ENCODE peak calls at places on chromosomes 11 and 22, in eight cellular contexts. P is dorsolateral prefrontal cortex, Q is body of pancreas, B is B cell, R is K562, W is neural crest cell, Z is A549, S is type B pancreatic cell. H is an unnamed sample.

GRCh38 chr11:111736621-111737055 is 29.6 kb downstream of the PPP2R1B start:
- DNase-seq in P (no peak), S (no peak), Q (no peak), B (no peak), Z (no peak), R (no peak), W (no peak), H (no peak)

GRCh38 chr11:115201121-115201792 is 303.0 kb downstream of the CADM1 start:
- DNase-seq in Q (no peak), S (no peak), R (no peak), B (no peak), Z (no peak), W (no peak), P (no peak), H (no peak)

GRCh38 chr11:57680552-57680874 is 12.6 kb downstream of the ZDHHC5 start:
- DNase-seq in Q (no peak), Z (no peak), P (no peak), R (peak), S (no peak), B (no peak), W (no peak), H (no peak)

GRCh38 chr11:76857776-76858461 is 2.8 kb upstream of the ACER3 start:
- DNase-seq in R (no peak), B (no peak), P (no peak), Z (no peak), Q (no peak), W (no peak), S (no peak), H (no peak)

GRCh38 chr11:70641366-70641765 is 243.0 kb downstream of the CTTN start:
- DNase-seq in P (no peak), B (no peak), R (no peak), W (peak), Q (no peak), Z (no peak), S (no peak), H (no peak)

GRCh38 chr11:57700425-57700824 is 11.6 kb downstream of the MED19 start:
- DNase-seq in P (no peak), Z (no peak), Q (no peak), W (no peak), B (no peak), S (no peak), R (no peak), H (no peak)

GRCh38 chr22:37410174-37411055 is 16.9 kb downstream of the ELFN2 start:
- DNase-seq in Z (no peak), W (no peak), B (peak), R (no peak), Q (no peak), S (no peak), P (no peak), H (no peak)

GRCh38 chr11:118366287-118366686 is 6.9 kb downstream of the UBE4A start:
- DNase-seq in Z (no peak), S (no peak), W (no peak), P (no peak), B (no peak), Q (no peak), R (no peak), H (no peak)

GRCh38 chr11:12981879-12982531 is 27.1 kb upstream of the RASSF10 start:
- DNase-seq in B (no peak), P (no peak), W (no peak), R (no peak), Q (no peak), Z (no peak), S (no peak), H (no peak)

DNA sequence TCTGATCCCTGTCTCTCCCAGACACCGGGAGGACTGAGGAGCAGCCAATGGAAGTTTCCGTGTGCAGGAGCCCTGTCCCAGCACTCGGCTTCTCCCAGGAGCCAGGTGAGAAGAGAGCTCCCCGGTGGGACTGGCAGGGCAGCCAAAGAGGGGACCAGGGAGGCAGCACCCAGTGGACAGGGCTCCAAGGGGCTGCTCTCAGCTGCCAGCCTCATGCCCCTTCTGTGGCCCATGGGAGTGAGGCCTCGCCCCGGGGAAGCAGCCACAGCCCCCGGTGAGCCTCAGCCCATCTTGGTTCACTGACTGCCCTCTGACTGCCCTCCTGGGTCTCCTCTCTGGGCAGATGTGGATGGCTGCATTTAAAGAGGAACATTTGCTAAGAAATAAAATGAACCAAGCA is 6.8 kb downstream of the SCO2 start:
- DNase-seq in S (no peak), P (no peak), Q (no peak), R (no peak), B (peak), Z (no peak), W (no peak), H (no peak)
- TF ChIP-seq CTCF in S (no peak), P (no peak), Q (no peak), R (no peak), B (no peak), Z (no peak), W (no peak), H (no peak)

DNA sequence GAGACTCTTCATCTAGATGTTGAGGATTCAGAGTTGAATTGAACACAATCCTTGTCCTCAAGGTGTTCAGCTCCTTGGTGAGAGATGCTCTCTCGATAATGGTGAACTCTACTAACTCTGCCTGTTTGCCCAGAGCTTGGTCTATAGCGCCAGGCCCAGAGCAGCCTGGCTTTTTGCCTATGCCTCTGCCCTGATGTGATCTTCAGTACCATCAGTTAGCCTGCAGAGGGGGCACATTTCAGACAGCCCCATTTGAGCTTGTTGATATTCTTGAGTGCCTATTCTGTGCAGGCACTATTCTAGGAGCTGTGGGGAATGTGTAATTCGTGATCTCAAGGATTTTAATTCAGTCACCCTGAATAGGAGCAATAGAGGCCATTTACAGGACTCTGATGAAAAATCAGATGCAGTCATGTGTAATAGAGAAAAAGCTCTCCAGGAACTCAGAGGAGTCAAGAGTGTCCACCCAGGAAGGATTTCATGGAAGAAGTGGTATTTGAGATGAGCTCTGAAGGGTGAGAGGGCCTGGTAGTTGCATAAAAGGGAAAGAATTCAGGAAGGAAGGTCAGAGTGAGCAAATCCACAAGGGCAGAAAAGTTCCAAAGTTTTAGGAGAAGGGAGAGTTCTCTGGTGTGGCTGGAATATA is 19.3 kb downstream of the GTPBP1 start:
- DNase-seq in Q (peak), S (no peak), R (peak), Z (peak), W (no peak), P (peak), B (no peak), H (no peak)
- TF ChIP-seq CTCF in Q (peak), S (peak), R (peak), Z (peak), W (peak), P (peak), B (peak), H (peak)

GRCh38 chr11:123509737-123510578 is 79.9 kb downstream of the GRAMD1B start:
- DNase-seq in W (peak), R (no peak), B (no peak), Q (no peak), P (peak), Z (no peak), S (peak), H (no peak)

GRCh38 chr11:123516238-123516637 is 86.2 kb downstream of the GRAMD1B start:
- DNase-seq in P (no peak), Z (no peak), B (no peak), S (no peak), W (no peak), Q (no peak), R (no peak), H (no peak)

GRCh38 chr11:123510579-123510905 is 80.5 kb downstream of the GRAMD1B start:
- DNase-seq in S (no peak), W (no peak), P (no peak), B (no peak), Z (no peak), R (no peak), Q (no peak), H (no peak)

GRCh38 chr11:123507043-123507442 is 77.0 kb downstream of the GRAMD1B start:
- DNase-seq in Q (no peak), R (no peak), B (no peak), W (no peak), P (no peak), S (no peak), Z (no peak), H (no peak)

GRCh38 chr11:123511037-123511870 is 81.2 kb downstream of the GRAMD1B start:
- DNase-seq in W (peak), Q (peak), S (peak), P (peak), R (peak), Z (peak), B (peak), H (no peak)
- TF ChIP-seq CTCF in W (peak), Q (peak), S (peak), P (peak), R (peak), Z (peak), B (peak), H (peak)

GRCh38 chr22:43777204-43777671 is 34.9 kb downstream of the EFCAB6 start:
- DNase-seq in Q (no peak), R (peak), S (no peak), B (no peak), W (no peak), P (peak), Z (no peak), H (peak)

GRCh38 chr22:43774318-43774717 is 37.8 kb downstream of the EFCAB6 start:
- DNase-seq in B (no peak), P (no peak), R (no peak), Z (no peak), W (no peak), Q (no peak), S (no peak), H (no peak)

DNA sequence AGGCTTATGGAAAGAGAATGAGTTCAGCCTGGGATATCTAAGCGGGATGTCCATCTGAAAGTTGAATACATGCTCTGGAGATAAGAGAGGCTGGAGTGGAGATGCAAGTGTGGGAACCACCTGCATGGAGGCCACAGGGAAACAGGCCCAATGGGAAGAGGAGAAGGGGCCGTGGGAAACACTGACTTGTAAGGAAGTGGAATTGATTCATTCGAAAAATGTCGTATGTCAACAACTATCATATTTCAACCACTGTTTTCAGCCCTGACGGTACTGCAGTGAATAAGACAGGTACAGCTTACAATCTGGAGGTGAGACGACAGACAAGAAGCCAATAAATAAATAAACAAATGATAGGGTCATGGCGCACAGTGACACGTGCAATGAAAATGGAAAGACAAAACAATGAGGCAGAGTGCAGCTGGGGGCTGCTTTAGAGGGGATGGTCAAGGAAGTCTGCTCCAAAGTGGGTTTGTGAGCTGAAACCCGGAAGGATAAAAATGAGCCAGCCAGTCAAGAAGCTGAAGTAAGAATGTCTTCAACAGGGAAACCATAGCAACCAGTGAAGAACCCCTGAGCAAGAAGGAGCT is 35.9 kb downstream of the EFCAB6 start:
- DNase-seq in R (no peak), Z (no peak), B (no peak), S (no peak), W (no peak), P (no peak), Q (no peak), H (no peak)
- TF ChIP-seq CTCF in R (no peak), Z (no peak), B (no peak), S (no peak), W (no peak), P (no peak), Q (no peak), H (no peak)

GRCh38 chr11:116454020-116454645 is 318.7 kb downstream of the BUD13 start:
- DNase-seq in B (no peak), Z (peak), R (peak), W (peak), Q (peak), P (peak), S (no peak), H (no peak)
- TF ChIP-seq CTCF in B (peak), Z (peak), R (peak), W (peak), Q (peak), P (peak), S (peak), H (peak)